ENCODE peak calls at places on chromosomes 12 and 14, in seven cellular contexts. One of them, this sample, is unnamed.
A peak's percentile ranks its signal among the peaks of the same experiment; 100 is the strongest.

GRCh38 chr12:96258451-96258933 is 64.3 kb downstream of the ELK3 start:
- DNase-seq in ACHN: no peak
- DNase-seq in lower lobe of right lung: no peak
- DNase-seq in activated CD4-positive, alpha-beta T cell treated with anti-CD3 and anti-CD28 coated beads, Interleukin-2, amount 10 ng/mL, durations not matched to agents 7 days and 5 days: peak; percentile 35
- DNase-seq in BE2C: peak; percentile 89
- DNase-seq in T-helper 2 cell: no peak
- DNase-seq in aorta: peak; percentile 82
- DNase-seq in this sample: no peak

GRCh38 chr14:104237651-104238423 is 99.5 kb downstream of the KIF26A start:
- DNase-seq in ACHN: no peak
- DNase-seq in lower lobe of right lung: no peak
- DNase-seq in activated CD4-positive, alpha-beta T cell treated with anti-CD3 and anti-CD28 coated beads, Interleukin-2, amount 10 ng/mL, durations not matched to agents 7 days and 5 days: no peak
- DNase-seq in BE2C: no peak
- DNase-seq in T-helper 2 cell: no peak
- DNase-seq in aorta: peak; percentile 54
- DNase-seq in this sample: no peak

GRCh38 chr12:25929096-25929637 is 29.3 kb upstream of the RASSF8 start:
- DNase-seq in ACHN: no peak
- DNase-seq in lower lobe of right lung: no peak
- DNase-seq in activated CD4-positive, alpha-beta T cell treated with anti-CD3 and anti-CD28 coated beads, Interleukin-2, amount 10 ng/mL, durations not matched to agents 7 days and 5 days: no peak
- DNase-seq in BE2C: no peak
- DNase-seq in T-helper 2 cell: no peak
- DNase-seq in aorta: no peak
- DNase-seq in this sample: no peak

GRCh38 chr14:52124791-52125661 is 56.2 kb upstream of the NID2 start:
- DNase-seq in ACHN: no peak
- DNase-seq in lower lobe of right lung: no peak
- DNase-seq in activated CD4-positive, alpha-beta T cell treated with anti-CD3 and anti-CD28 coated beads, Interleukin-2, amount 10 ng/mL, durations not matched to agents 7 days and 5 days: no peak
- DNase-seq in BE2C: no peak
- DNase-seq in T-helper 2 cell: no peak
- DNase-seq in aorta: no peak
- DNase-seq in this sample: peak; percentile 26

GRCh38 chr12:29807125-29807524 is 23.4 kb upstream of the TMTC1 start:
- DNase-seq in ACHN: no peak
- DNase-seq in lower lobe of right lung: no peak
- DNase-seq in activated CD4-positive, alpha-beta T cell treated with anti-CD3 and anti-CD28 coated beads, Interleukin-2, amount 10 ng/mL, durations not matched to agents 7 days and 5 days: no peak
- DNase-seq in BE2C: no peak
- DNase-seq in T-helper 2 cell: no peak
- DNase-seq in aorta: no peak
- DNase-seq in this sample: peak; percentile 10

GRCh38 chr12:75825686-75826085 is 205.9 kb downstream of the PHLDA1 start:
- DNase-seq in ACHN: peak; percentile 33
- DNase-seq in lower lobe of right lung: no peak
- DNase-seq in activated CD4-positive, alpha-beta T cell treated with anti-CD3 and anti-CD28 coated beads, Interleukin-2, amount 10 ng/mL, durations not matched to agents 7 days and 5 days: no peak
- DNase-seq in BE2C: no peak
- DNase-seq in T-helper 2 cell: no peak
- DNase-seq in aorta: no peak
- DNase-seq in this sample: peak; percentile 89

GRCh38 chr12:107539196-107539939 is 146.2 kb upstream of the PWP1 start:
- DNase-seq in ACHN: no peak
- DNase-seq in lower lobe of right lung: no peak
- DNase-seq in activated CD4-positive, alpha-beta T cell treated with anti-CD3 and anti-CD28 coated beads, Interleukin-2, amount 10 ng/mL, durations not matched to agents 7 days and 5 days: no peak
- DNase-seq in BE2C: no peak
- DNase-seq in T-helper 2 cell: no peak
- DNase-seq in aorta: no peak
- DNase-seq in this sample: no peak

GRCh38 chr12:124469193-124469888 is 98.1 kb downstream of the NCOR2 start:
- DNase-seq in ACHN: no peak
- DNase-seq in lower lobe of right lung: no peak
- DNase-seq in activated CD4-positive, alpha-beta T cell treated with anti-CD3 and anti-CD28 coated beads, Interleukin-2, amount 10 ng/mL, durations not matched to agents 7 days and 5 days: no peak
- DNase-seq in BE2C: no peak
- DNase-seq in T-helper 2 cell: peak; percentile 43
- DNase-seq in aorta: no peak
- DNase-seq in this sample: no peak

GRCh38 chr12:128820723-128821432 is 2.9 kb downstream of the SLC15A4 start:
- DNase-seq in ACHN: no peak
- DNase-seq in lower lobe of right lung: peak; percentile 73
- DNase-seq in activated CD4-positive, alpha-beta T cell treated with anti-CD3 and anti-CD28 coated beads, Interleukin-2, amount 10 ng/mL, durations not matched to agents 7 days and 5 days: peak; percentile 33
- DNase-seq in BE2C: no peak
- DNase-seq in T-helper 2 cell: no peak
- DNase-seq in aorta: no peak
- DNase-seq in this sample: peak; percentile 18

GRCh38 chr12:62917066-62917465 is 17.9 kb downstream of the PPM1H start:
- DNase-seq in ACHN: no peak
- DNase-seq in lower lobe of right lung: no peak
- DNase-seq in activated CD4-positive, alpha-beta T cell treated with anti-CD3 and anti-CD28 coated beads, Interleukin-2, amount 10 ng/mL, durations not matched to agents 7 days and 5 days: no peak
- DNase-seq in BE2C: no peak
- DNase-seq in T-helper 2 cell: no peak
- DNase-seq in aorta: no peak
- DNase-seq in this sample: no peak

GRCh38 chr12:109621271-109621671 is 47.7 kb downstream of the MVK start:
- DNase-seq in ACHN: no peak
- DNase-seq in lower lobe of right lung: no peak
- DNase-seq in activated CD4-positive, alpha-beta T cell treated with anti-CD3 and anti-CD28 coated beads, Interleukin-2, amount 10 ng/mL, durations not matched to agents 7 days and 5 days: no peak
- DNase-seq in BE2C: no peak
- DNase-seq in T-helper 2 cell: no peak
- DNase-seq in aorta: no peak
- DNase-seq in this sample: no peak

GRCh38 chr14:73634333-73634833 is 10.4 kb upstream of the DNAL1 start:
- DNase-seq in ACHN: peak; percentile 42
- DNase-seq in lower lobe of right lung: peak; percentile 55
- DNase-seq in activated CD4-positive, alpha-beta T cell treated with anti-CD3 and anti-CD28 coated beads, Interleukin-2, amount 10 ng/mL, durations not matched to agents 7 days and 5 days: no peak
- DNase-seq in BE2C: peak; percentile 38
- DNase-seq in T-helper 2 cell: no peak
- DNase-seq in aorta: no peak
- DNase-seq in this sample: no peak

GRCh38 chr12:10466311-10466710 is 13.1 kb upstream of the KLRC1 start:
- DNase-seq in ACHN: no peak
- DNase-seq in lower lobe of right lung: no peak
- DNase-seq in activated CD4-positive, alpha-beta T cell treated with anti-CD3 and anti-CD28 coated beads, Interleukin-2, amount 10 ng/mL, durations not matched to agents 7 days and 5 days: no peak
- DNase-seq in BE2C: no peak
- DNase-seq in T-helper 2 cell: no peak
- DNase-seq in aorta: no peak
- DNase-seq in this sample: no peak

GRCh38 chr12:48765753-48766162 is 23.1 kb downstream of the ADCY6 start:
- DNase-seq in ACHN: no peak
- DNase-seq in lower lobe of right lung: no peak
- DNase-seq in activated CD4-positive, alpha-beta T cell treated with anti-CD3 and anti-CD28 coated beads, Interleukin-2, amount 10 ng/mL, durations not matched to agents 7 days and 5 days: peak; percentile 20
- DNase-seq in BE2C: no peak
- DNase-seq in T-helper 2 cell: no peak
- DNase-seq in aorta: peak; percentile 51
- DNase-seq in this sample: no peak

This sample was measured in Caki2.